ENCODE peak calls at places on chromosomes 6 and 20, in six cellular contexts. C is DMS79 treated with DMSO at 0.1 percent for 48 hours; B is erythroblast; F is cardiac fibroblast; D is effector memory CD4-positive, alpha-beta T cell; P is mammary epithelial cell. U is an unnamed sample.

GRCh38 chr6:9848094-9848493 is 566.8 kb downstream of the TFAP2A start:
- DNase-seq in C (no peak), B (no peak), F (no peak), D (no peak), P (peak), U (no peak)

GRCh38 chr6:75101896-75102680 is 103.8 kb downstream of the COL12A1 start:
- DNase-seq in C (no peak), B (no peak), F (peak), D (no peak), P (no peak), U (no peak)

GRCh38 chr6:111418971-111419693 is 63.9 kb downstream of the REV3L start:
- DNase-seq in C (no peak), B (no peak), F (peak), D (no peak), P (peak), U (no peak)

GRCh38 chr6:105210932-105211531 is 31.2 kb upstream of the POPDC3 start:
- DNase-seq in C (no peak), B (no peak), F (no peak), D (no peak), P (no peak), U (no peak)

GRCh38 chr6:148497256-148497655 is 154.6 kb downstream of the SASH1 start:
- DNase-seq in C (no peak), B (no peak), F (peak), D (no peak), P (peak), U (no peak)

GRCh38 chr20:25276533-25277050 is 28.7 kb downstream of the PYGB start:
- DNase-seq in C (no peak), B (no peak), F (no peak), D (no peak), P (no peak), U (no peak)

GRCh38 chr6:85641522-85641915 is 1.2 kb downstream of the SYNCRIP start:
- DNase-seq in C (no peak), B (no peak), F (peak), D (no peak), P (peak), U (no peak)

GRCh38 chr6:170290306-170291128 is at the start of gene DLL1:
- DNase-seq in C (peak), B (no peak), F (peak), D (no peak), P (peak), U (no peak)

GRCh38 chr20:35599776-35600120 is 15.9 kb upstream of the SPAG4 start:
- DNase-seq in C (no peak), B (no peak), F (no peak), D (no peak), P (no peak), U (no peak)

GRCh38 chr20:34720266-34720665 is 16.1 kb downstream of the TP53INP2 start:
- DNase-seq in C (no peak), B (peak), F (peak), D (no peak), P (no peak), U (no peak)

GRCh38 chr20:38635721-38636285 is 34.2 kb downstream of the ARHGAP40 start:
- DNase-seq in C (no peak), B (peak), F (peak), D (no peak), P (peak), U (no peak)